ENCODE peak calls at places on chromosomes 5 and 9, in six cellular contexts. K, F, B, A, M and J are unnamed samples.

GRCh38 chr9:130932220-130933069 is 6.6 kb downstream of the FIBCD1 start:
- DNase-seq in K (no peak), F (no peak), B (no peak), A (no peak), M (peak; percentile 68), J (no peak)

GRCh38 chr9:114425126-114425525 is 37.3 kb upstream of the AKNA start:
- DNase-seq in K (no peak), F (no peak), B (no peak), A (no peak), M (no peak), J (no peak)

GRCh38 chr5:65334077-65334476 is 147.6 kb downstream of the ADAMTS6 start:
- DNase-seq in K (peak; percentile 11), F (no peak), B (peak; percentile 87), A (no peak), M (no peak), J (no peak)

GRCh38 chr5:152607393-152608165 is 202.5 kb upstream of the NMUR2 start:
- DNase-seq in K (peak; percentile 26), F (no peak), B (no peak), A (no peak), M (no peak), J (no peak)

GRCh38 chr9:113886471-113886870 is 10.4 kb downstream of the ZNF618 start:
- DNase-seq in K (peak; percentile 51), F (peak; percentile 30), B (no peak), A (peak; percentile 46), M (no peak), J (no peak)

GRCh38 chr5:73826761-73827450 is 200.9 kb downstream of the ARHGEF28 start:
- DNase-seq in K (peak; percentile 20), F (peak; percentile 85), B (peak; percentile 95), A (no peak), M (peak; percentile 58), J (peak; percentile 71)

GRCh38 chr5:74464512-74465209 is 175.9 kb downstream of the ENC1 start:
- DNase-seq in K (no peak), F (peak; percentile 83), B (peak; percentile 20), A (no peak), M (peak; percentile 35), J (no peak)

GRCh38 chr9:125538092-125538473 is 168.9 kb downstream of the MAPKAP1 start:
- DNase-seq in K (no peak), F (peak; percentile 93), B (peak; percentile 98), A (no peak), M (peak; percentile 94), J (peak; percentile 78)

GRCh38 chr9:125435776-125436612 is 174.4 kb downstream of the GAPVD1 start:
- DNase-seq in K (no peak), F (no peak), B (no peak), A (no peak), M (no peak), J (no peak)

GRCh38 chr5:64207978-64208377 is 42.3 kb downstream of the RNF180 start:
- DNase-seq in K (peak; percentile 29), F (peak; percentile 52), B (peak; percentile 41), A (no peak), M (peak; percentile 41), J (no peak)

GRCh38 chr5:178438746-178439260 is 151.4 kb downstream of the COL23A1 start:
- DNase-seq in K (no peak), F (no peak), B (peak; percentile 16), A (no peak), M (no peak), J (no peak)

GRCh38 chr5:95217881-95218280 is 67.0 kb downstream of the MCTP1 start:
- DNase-seq in K (no peak), F (no peak), B (no peak), A (no peak), M (no peak), J (no peak)

GRCh38 chr5:181187500-181188213 is 17.3 kb downstream of the TRIM7 start:
- DNase-seq in K (peak; percentile 85), F (peak; percentile 83), B (peak; percentile 70), A (peak; percentile 91), M (peak; percentile 79), J (peak; percentile 39)

GRCh38 chr9:99037768-99038167 is 67.1 kb upstream of the TGFBR1 start:
- DNase-seq in K (no peak), F (peak; percentile 63), B (no peak), A (no peak), M (no peak), J (no peak)

GRCh38 chr5:56323505-56323904 is 90.4 kb upstream of the ANKRD55 start:
- DNase-seq in K (no peak), F (no peak), B (peak; percentile 80), A (no peak), M (peak; percentile 29), J (peak; percentile 56)

GRCh38 chr5:8628521-8628920 is 759.6 kb downstream of the MTRR start:
- DNase-seq in K (no peak), F (no peak), B (peak; percentile 13), A (no peak), M (no peak), J (no peak)

GRCh38 chr5:79924936-79925893 is 65.8 kb downstream of the MTX3 start:
- DNase-seq in K (peak; percentile 62), F (peak; percentile 10), B (peak; percentile 34), A (no peak), M (peak; percentile 34), J (no peak)

GRCh38 chr9:136199391-136200288 is 5.3 kb downstream of the LHX3 start:
- DNase-seq in K (peak; percentile 51), F (no peak), B (no peak), A (no peak), M (no peak), J (no peak)

GRCh38 chr9:112753725-112754124 is 3.2 kb downstream of the SNX30 start:
- DNase-seq in K (no peak), F (peak; percentile 87), B (peak; percentile 77), A (no peak), M (peak; percentile 87), J (peak; percentile 71)

GRCh38 chr9:21027295-21027694 is 4.1 kb downstream of the HACD4 start:
- DNase-seq in K (no peak), F (peak; percentile 24), B (peak; percentile 51), A (no peak), M (peak; percentile 25), J (no peak)

GRCh38 chr5:101997235-101997634 is 298.8 kb downstream of the SLCO4C1 start:
- DNase-seq in K (no peak), F (no peak), B (no peak), A (no peak), M (no peak), J (no peak)

GRCh38 chr9:128078504-128079434 is 10.7 kb downstream of the SLC25A25 start:
- DNase-seq in K (no peak), F (peak; percentile 58), B (peak; percentile 68), A (no peak), M (peak; percentile 53), J (no peak)

GRCh38 chr5:55737793-55738192 is at the start of gene DDX4:
- DNase-seq in K (peak; percentile 33), F (no peak), B (no peak), A (no peak), M (no peak), J (no peak)

GRCh38 chr5:176944276-176944675 is 45.1 kb upstream of the HK3 start:
- DNase-seq in K (peak; percentile 35), F (no peak), B (no peak), A (no peak), M (no peak), J (no peak)

GRCh38 chr9:90903731-90904422 is 102.3 kb downstream of the SYK start:
- DNase-seq in K (no peak), F (no peak), B (no peak), A (no peak), M (no peak), J (no peak)

GRCh38 chr5:133904641-133905040 is 63.8 kb downstream of the C5orf15 start:
- DNase-seq in K (no peak), F (no peak), B (no peak), A (no peak), M (no peak), J (no peak)

GRCh38 chr5:123297198-123297831 is 125.9 kb downstream of the CEP120 start:
- DNase-seq in K (no peak), F (no peak), B (no peak), A (no peak), M (no peak), J (no peak)

GRCh38 chr9:114989600-114990410 is 59.4 kb upstream of the TNFSF8 start:
- DNase-seq in K (no peak), F (no peak), B (no peak), A (peak; percentile 64), M (no peak), J (no peak)

GRCh38 chr5:141496038-141496437 is 7.2 kb downstream of the PCDHGC5 start:
- DNase-seq in K (peak; percentile 45), F (no peak), B (no peak), A (no peak), M (no peak), J (no peak)

GRCh38 chr5:171450423-171451246 is 31.2 kb downstream of the FGF18 start:
- DNase-seq in K (peak; percentile 70), F (peak; percentile 79), B (peak; percentile 8), A (no peak), M (peak; percentile 83), J (peak; percentile 38)

GRCh38 chr9:4592886-4593285 is 69.2 kb upstream of the PLPP6 start:
- DNase-seq in K (no peak), F (no peak), B (no peak), A (no peak), M (no peak), J (no peak)

GRCh38 chr5:143921525-143922311 is 109.8 kb downstream of the HMHB1 start:
- DNase-seq in K (no peak), F (peak; percentile 97), B (peak; percentile 94), A (no peak), M (peak; percentile 96), J (peak; percentile 88)